ENCODE peak calls at places on chromosomes 7 and 10, in ten cellular contexts. D is kidney; Q is tibial artery; A is lung; T is SK-N-SH; F is cardiac muscle cell; G is CD8-positive, alpha-beta T cell; K is Peyer's patch; L is uterus; U is Panc1. C is an unnamed sample.

GRCh38 chr7:140074780-140075179 is 12.0 kb upstream of the PARP12 start:
- DNase-seq in D (no peak), Q (no peak), A (peak; percentile 18), T (no peak), F (peak; percentile 23), G (no peak), K (no peak), L (no peak), U (no peak), C (no peak)

GRCh38 chr7:51376420-51377092 is 59.9 kb upstream of the COBL start:
- DNase-seq in D (no peak), Q (no peak), A (no peak), T (no peak), F (peak; percentile 27), G (no peak), K (no peak), L (no peak), U (no peak), C (no peak)

GRCh38 chr10:535051-535450 is 154.4 kb downstream of the DIP2C start:
- DNase-seq in D (no peak), Q (no peak), A (no peak), T (no peak), F (no peak), G (no peak), K (no peak), L (no peak), U (no peak), C (no peak)

GRCh38 chr7:117825132-117825531 is 48.1 kb downstream of the CTTNBP2 start:
- DNase-seq in D (no peak), Q (no peak), A (no peak), T (no peak), F (peak; percentile 5), G (no peak), K (no peak), L (no peak), U (no peak), C (no peak)

GRCh38 chr7:87934699-87935372 is 785 bp downstream of the ADAM22 start:
- DNase-seq in D (peak; percentile 66), Q (no peak), A (no peak), T (peak; percentile 81), F (peak; percentile 6), G (peak; percentile 56), K (no peak), L (peak; percentile 23), U (no peak), C (peak; percentile 13)

GRCh38 chr10:72328045-72328828 is 26.5 kb downstream of the DNAJB12 start:
- DNase-seq in D (peak; percentile 89), Q (peak; percentile 72), A (peak; percentile 69), T (peak; percentile 81), F (peak; percentile 79), G (no peak), K (peak; percentile 78), L (peak; percentile 61), U (peak; percentile 68), C (no peak)

GRCh38 chr10:29669149-29669548 is 34.4 kb upstream of the SVIL start:
- DNase-seq in D (no peak), Q (peak; percentile 56), A (no peak), T (no peak), F (peak; percentile 65), G (no peak), K (no peak), L (no peak), U (no peak), C (no peak)

GRCh38 chr10:74799840-74800239 is 26.6 kb upstream of the KAT6B start:
- DNase-seq in D (no peak), Q (no peak), A (no peak), T (no peak), F (peak; percentile 77), G (no peak), K (no peak), L (no peak), U (peak; percentile 90), C (no peak)

GRCh38 chr10:116007256-116007891 is 265.6 kb downstream of the GFRA1 start:
- DNase-seq in D (no peak), Q (no peak), A (no peak), T (no peak), F (no peak), G (no peak), K (no peak), L (no peak), U (no peak), C (no peak)

GRCh38 chr7:76217942-76218566 is 16.4 kb downstream of the SRRM3 start:
- DNase-seq in D (no peak), Q (no peak), A (no peak), T (no peak), F (no peak), G (no peak), K (no peak), L (no peak), U (no peak), C (no peak)

GRCh38 chr10:97037365-97038361 is 148.1 kb downstream of the SLIT1 start:
- DNase-seq in D (peak; percentile 80), Q (peak; percentile 78), A (peak; percentile 81), T (peak; percentile 89), F (peak; percentile 84), G (peak; percentile 81), K (peak; percentile 91), L (peak; percentile 77), U (peak; percentile 84), C (peak; percentile 87)

GRCh38 chr7:107993879-107994278 is 9.1 kb downstream of the LAMB1 start:
- DNase-seq in D (no peak), Q (no peak), A (no peak), T (no peak), F (no peak), G (no peak), K (no peak), L (no peak), U (no peak), C (no peak)
- H3K36me3 ChIP-seq in D (peaks cover 31% of the 10 kb centered on the region), Q (no peaks in the 10 kb centered on the region), A (no peaks in the 10 kb centered on the region), T (peaks cover 79% of the 10 kb centered on the region), F (no peaks in the 10 kb centered on the region), G (no peaks in the 10 kb centered on the region), K (peaks cover 16% of the 10 kb centered on the region), L (no peaks in the 10 kb centered on the region), U (peaks cover 22% of the 10 kb centered on the region), C (no peaks in the 10 kb centered on the region)

GRCh38 chr7:141361965-141362364 is 189.2 kb upstream of the AGK start:
- DNase-seq in D (no peak), Q (no peak), A (no peak), T (peak; percentile 31), F (no peak), G (no peak), K (no peak), L (no peak), U (no peak), C (no peak)

GRCh38 chr7:141363748-141364147 is 187.5 kb upstream of the AGK start:
- DNase-seq in D (no peak), Q (no peak), A (no peak), T (no peak), F (no peak), G (no peak), K (no peak), L (no peak), U (no peak), C (no peak)

GRCh38 chr7:141360414-141360760 is 190.8 kb upstream of the AGK start:
- DNase-seq in D (no peak), Q (no peak), A (no peak), T (no peak), F (no peak), G (no peak), K (no peak), L (no peak), U (no peak), C (no peak)

GRCh38 chr7:141361479-141361878 is 189.7 kb upstream of the AGK start:
- DNase-seq in D (no peak), Q (no peak), A (no peak), T (no peak), F (no peak), G (no peak), K (no peak), L (no peak), U (no peak), C (no peak)

GRCh38 chr7:141362580-141363435 is 188.4 kb upstream of the AGK start:
- DNase-seq in D (no peak), Q (no peak), A (no peak), T (peak; percentile 32), F (peak; percentile 81), G (no peak), K (no peak), L (no peak), U (no peak), C (no peak)
- H3K4me3 ChIP-seq in D (no peak overlapping the region), Q (no peak overlapping the region), A (no peak overlapping the region), T (no peak overlapping the region), F (no peak overlapping the region), G (no peak overlapping the region), K (no peak overlapping the region), L (no peak overlapping the region), U (no peak overlapping the region), C (no peak overlapping the region)

GRCh38 chr7:4269746-4270145 is 412.3 kb upstream of the FOXK1 start:
- DNase-seq in D (no peak), Q (no peak), A (no peak), T (no peak), F (no peak), G (peak; percentile 11), K (no peak), L (no peak), U (no peak), C (no peak)

GRCh38 chr7:4270941-4271715 is 411.0 kb upstream of the FOXK1 start:
- DNase-seq in D (no peak), Q (no peak), A (no peak), T (no peak), F (no peak), G (no peak), K (no peak), L (no peak), U (no peak), C (no peak)

GRCh38 chr7:4269086-4269485 is 413.0 kb upstream of the FOXK1 start:
- DNase-seq in D (no peak), Q (no peak), A (no peak), T (no peak), F (no peak), G (no peak), K (no peak), L (no peak), U (no peak), C (no peak)

GRCh38 chr7:4271716-4272015 is 410.4 kb upstream of the FOXK1 start:
- DNase-seq in D (no peak), Q (no peak), A (no peak), T (no peak), F (no peak), G (no peak), K (no peak), L (no peak), U (no peak), C (no peak)

GRCh38 chr7:4270268-4270667 is 411.8 kb upstream of the FOXK1 start:
- DNase-seq in D (no peak), Q (no peak), A (no peak), T (no peak), F (no peak), G (peak; percentile 13), K (no peak), L (no peak), U (no peak), C (no peak)
- H3K9me3 ChIP-seq in D (peaks cover 8% of the 10 kb centered on the region), Q (no peaks in the 10 kb centered on the region), A (no peaks in the 10 kb centered on the region), T (no peaks in the 10 kb centered on the region), F (no peaks in the 10 kb centered on the region), G (no peaks in the 10 kb centered on the region), K (no peaks in the 10 kb centered on the region), L (no peaks in the 10 kb centered on the region), U (no peaks in the 10 kb centered on the region), C (no peaks in the 10 kb centered on the region)

DNA sequence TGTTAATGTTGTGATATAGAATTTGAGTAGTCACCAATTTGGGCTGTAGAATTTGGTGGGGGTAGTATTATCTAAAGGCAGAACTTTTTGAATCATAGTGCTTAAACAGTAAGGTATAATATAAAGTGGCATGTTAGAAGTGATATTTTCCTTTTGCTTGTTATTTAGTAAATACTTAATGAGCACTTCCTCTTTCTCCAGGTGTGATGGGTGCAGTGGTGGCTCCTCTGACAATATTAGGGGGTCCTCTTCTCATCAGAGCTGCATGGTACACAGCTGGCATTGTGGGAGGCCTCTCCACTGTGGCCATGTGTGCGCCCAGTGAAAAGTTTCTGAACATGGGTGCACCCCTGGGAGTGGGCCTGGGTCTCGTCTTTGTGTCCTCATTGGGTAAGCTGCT is 10.5 kb downstream of the GHITM start:
- DNase-seq in D (no peak), Q (no peak), A (no peak), T (no peak), F (no peak), G (no peak), K (no peak), L (no peak), U (no peak), C (no peak)
- H3K36me3 ChIP-seq in D (peaks cover 70% of the 10 kb centered on the region), Q (peaks cover 91% of the 10 kb centered on the region), A (peaks cover 41% of the 10 kb centered on the region), T (peaks cover 90% of the 10 kb centered on the region), F (peaks cover 71% of the 10 kb centered on the region), G (peaks cover 44% of the 10 kb centered on the region), K (peaks cover 98% of the 10 kb centered on the region), L (no peaks in the 10 kb centered on the region), U (peaks cover 67% of the 10 kb centered on the region), C (peaks cover 16% of the 10 kb centered on the region)